ENCODE peak calls at places on chromosomes 7 and 10, in seven cellular contexts. Y, A, H, U, G, M and L are unnamed samples.

GRCh38 chr7:39130740-39131538 is 153.2 kb downstream of the POU6F2 start:
- DNase-seq in Y (no peak), A (no peak), H (no peak), U (no peak), G (no peak), M (no peak), L (no peak)

GRCh38 chr7:121484089-121484763 is 88.1 kb upstream of the FAM3C start:
- DNase-seq in Y (no peak), A (no peak), H (no peak), U (no peak), G (no peak), M (no peak), L (no peak)

GRCh38 chr7:110775046-110775445 is 315.9 kb upstream of the LRRN3 start:
- DNase-seq in Y (no peak), A (no peak), H (no peak), U (no peak), G (no peak), M (no peak), L (no peak)

GRCh38 chr7:89618269-89618668 is 536.0 kb upstream of the STEAP1 start:
- DNase-seq in Y (no peak), A (no peak), H (no peak), U (no peak), G (no peak), M (no peak), L (no peak)

GRCh38 chr7:155669717-155670505 is 25.4 kb downstream of the RBM33 start:
- DNase-seq in Y (no peak), A (no peak), H (no peak), U (no peak), G (no peak), M (no peak), L (no peak)

GRCh38 chr7:88692493-88692892 is 67.0 kb upstream of the ZNF804B start:
- DNase-seq in Y (no peak), A (no peak), H (no peak), U (no peak), G (no peak), M (no peak), L (no peak)

GRCh38 chr10:31590023-31590800 is 271.2 kb downstream of the ZEB1 start:
- DNase-seq in Y (no peak), A (no peak), H (no peak), U (no peak), G (no peak), M (no peak), L (no peak)

GRCh38 chr10:59880976-59881510 is 25.3 kb downstream of the CCDC6 start:
- DNase-seq in Y (no peak), A (peak; percentile 54), H (peak; percentile 82), U (no peak), G (no peak), M (no peak), L (no peak)

GRCh38 chr10:43261578-43261965 is 5.3 kb downstream of the RASGEF1A start:
- DNase-seq in Y (no peak), A (no peak), H (no peak), U (no peak), G (no peak), M (no peak), L (no peak)

GRCh38 chr10:13193637-13194036 is 32.3 kb downstream of the MCM10 start:
- DNase-seq in Y (no peak), A (no peak), H (no peak), U (no peak), G (no peak), M (no peak), L (no peak)

GRCh38 chr10:117374506-117375359 is 507 bp downstream of the PDZD8 start:
- DNase-seq in Y (peak; percentile 68), A (no peak), H (no peak), U (peak; percentile 33), G (peak; percentile 39), M (peak; percentile 39), L (no peak)

GRCh38 chr7:27149817-27150567 is 2.4 kb downstream of the HOXA3 start:
- DNase-seq in Y (peak; percentile 74), A (no peak), H (no peak), U (no peak), G (peak; percentile 40), M (no peak), L (no peak)

GRCh38 chr10:132104062-132104461 is 38.3 kb downstream of the JAKMIP3 start:
- DNase-seq in Y (no peak), A (no peak), H (no peak), U (no peak), G (no peak), M (peak; percentile 17), L (no peak)

GRCh38 chr10:33115720-33116119 is 157.7 kb upstream of the ITGB1 start:
- DNase-seq in Y (no peak), A (no peak), H (no peak), U (peak; percentile 31), G (no peak), M (no peak), L (no peak)

GRCh38 chr7:12757443-12757842 is 70.0 kb downstream of the ARL4A start:
- DNase-seq in Y (no peak), A (no peak), H (no peak), U (peak; percentile 60), G (no peak), M (no peak), L (no peak)

GRCh38 chr7:8668627-8669500 is 235.5 kb downstream of the NXPH1 start:
- DNase-seq in Y (no peak), A (no peak), H (no peak), U (no peak), G (no peak), M (no peak), L (no peak)

GRCh38 chr10:69752491-69752890 is 49.2 kb upstream of the COL13A1 start:
- DNase-seq in Y (no peak), A (no peak), H (no peak), U (no peak), G (no peak), M (no peak), L (no peak)

GRCh38 chr7:22460363-22460988 is 39.5 kb downstream of the STEAP1B start:
- DNase-seq in Y (no peak), A (no peak), H (no peak), U (no peak), G (no peak), M (no peak), L (no peak)

GRCh38 chr7:102138676-102139075 is 148.0 kb upstream of the SH2B2 start:
- DNase-seq in Y (no peak), A (no peak), H (no peak), U (no peak), G (no peak), M (no peak), L (no peak)

GRCh38 chr10:28668363-28669226 is 8.7 kb upstream of the BAMBI start:
- DNase-seq in Y (peak; percentile 72), A (peak; percentile 62), H (no peak), U (peak; percentile 52), G (peak; percentile 55), M (peak; percentile 45), L (peak; percentile 45)

GRCh38 chr10:79072994-79073654 is 4.4 kb downstream of the ZMIZ1 start:
- DNase-seq in Y (no peak), A (no peak), H (no peak), U (no peak), G (no peak), M (no peak), L (no peak)

GRCh38 chr7:66153691-66154090 is 39.0 kb downstream of the CRCP start:
- DNase-seq in Y (no peak), A (no peak), H (no peak), U (no peak), G (no peak), M (no peak), L (no peak)

GRCh38 chr7:66146701-66147100 is 32.1 kb downstream of the CRCP start:
- DNase-seq in Y (no peak), A (no peak), H (no peak), U (no peak), G (no peak), M (no peak), L (no peak)

GRCh38 chr7:66152538-66153191 is 38.0 kb downstream of the CRCP start:
- DNase-seq in Y (no peak), A (no peak), H (no peak), U (no peak), G (no peak), M (no peak), L (no peak)

GRCh38 chr7:66145404-66145843 is 30.8 kb downstream of the CRCP start:
- DNase-seq in Y (peak; percentile 91), A (no peak), H (no peak), U (no peak), G (peak; percentile 35), M (peak; percentile 36), L (no peak)

GRCh38 chr7:66150471-66150870 is 35.8 kb downstream of the CRCP start:
- DNase-seq in Y (peak; percentile 80), A (no peak), H (no peak), U (no peak), G (peak; percentile 20), M (no peak), L (peak; percentile 48)
- H3K27ac ChIP-seq in Y (peak overlapping the region; percentile 55), A (no peak overlapping the region), H (no peak overlapping the region), U (peak overlapping the region; percentile 42), G (peak overlapping the region; percentile 41), M (peak overlapping the region; percentile 57), L (peak overlapping the region; percentile 70)

GRCh38 chr10:71695502-71696476 is 23.8 kb downstream of the C10orf105 start:
- DNase-seq in Y (no peak), A (peak; percentile 45), H (no peak), U (no peak), G (no peak), M (no peak), L (no peak)
- TF ChIP-seq EP300 in Y (no peak), A (no peak), H (no peak), U (no peak), G (no peak), M (no peak), L (no peak)

DNA sequence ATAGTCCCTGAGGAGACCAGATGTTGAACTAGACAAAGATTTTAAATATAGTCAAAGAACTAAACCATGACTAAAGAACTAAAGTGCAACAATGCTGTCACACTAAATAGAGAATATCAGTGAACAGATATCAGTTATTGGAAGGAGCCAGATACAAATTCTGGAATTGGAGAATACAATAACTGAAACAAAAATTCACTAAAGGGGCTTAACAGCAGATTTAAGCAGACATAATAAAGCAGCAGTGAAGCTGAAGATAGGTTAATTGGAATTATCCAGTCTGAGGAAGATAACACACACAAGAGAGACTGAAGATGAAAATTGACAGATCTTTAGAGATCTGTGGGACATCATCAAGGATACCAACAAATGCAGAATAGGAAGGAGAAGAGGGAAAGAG is 10.4 kb downstream of the KPNA7 start:
- DNase-seq in Y (no peak), A (peak; percentile 5), H (no peak), U (no peak), G (no peak), M (no peak), L (no peak)
- H3K27ac ChIP-seq in Y (no peak overlapping the region), A (no peak overlapping the region), H (no peak overlapping the region), U (no peak overlapping the region), G (no peak overlapping the region), M (no peak overlapping the region), L (no peak overlapping the region)

DNA sequence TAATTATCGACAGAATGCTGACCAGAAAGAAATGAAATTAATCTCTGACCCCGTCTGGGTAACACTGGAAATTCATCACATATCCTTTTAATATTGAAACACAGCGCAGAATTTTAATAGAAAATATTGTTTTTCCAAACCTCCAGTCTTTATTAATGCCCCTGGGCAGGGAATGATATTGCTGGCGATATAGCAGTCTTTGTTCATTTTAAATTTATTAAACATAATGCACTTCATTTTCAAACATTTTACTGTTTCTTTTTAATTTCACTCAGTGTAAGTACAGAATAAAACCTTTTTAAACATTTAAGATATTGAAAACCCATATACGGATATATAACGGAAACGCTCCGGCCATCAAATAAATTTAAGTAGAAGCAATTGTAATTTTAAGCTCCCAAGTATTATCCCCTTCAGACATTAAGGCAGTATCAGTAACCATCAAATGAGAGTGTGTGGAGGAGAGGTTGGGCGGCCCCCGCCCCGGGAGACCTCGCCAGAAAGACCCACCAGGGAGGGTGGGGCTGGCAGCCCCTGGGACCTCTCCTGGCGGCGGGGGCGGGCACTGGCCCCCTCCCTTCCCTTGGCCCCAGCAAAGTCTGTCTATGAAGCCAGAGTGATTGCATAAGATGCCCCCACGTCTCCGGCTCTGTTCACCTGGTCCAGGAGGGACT is 10.8 kb downstream of the UNCX start:
- DNase-seq in Y (no peak), A (no peak), H (no peak), U (no peak), G (no peak), M (no peak), L (no peak)
- TF ChIP-seq EP300 in Y (no peak), A (no peak), H (no peak), U (no peak), G (no peak), M (no peak), L (no peak)